ENCODE peak calls at places on chromosomes 7 and 10, in seven cellular contexts. U is neural crest cell, M is HCT116, A is neural progenitor cell, H is bronchial epithelial cell, J is fibroblast of the aortic adventitia, L is ELR. X is an unnamed sample.

GRCh38 chr7:3712841-3713240 is 411.8 kb downstream of the SDK1 start:
- DNase-seq in U (no peak), M (no peak), A (peak; percentile 24), H (no peak), J (no peak), L (no peak), X (no peak)

GRCh38 chr7:112361154-112361553 is 89.1 kb upstream of the IFRD1 start:
- DNase-seq in U (no peak), M (no peak), A (no peak), H (no peak), J (no peak), L (no peak), X (no peak)

GRCh38 chr7:139620676-139621344 is 97.3 kb downstream of the CLEC2L start:
- DNase-seq in U (peak; percentile 36), M (peak; percentile 26), A (peak; percentile 62), H (peak; percentile 41), J (peak; percentile 12), L (peak; percentile 37), X (peak; percentile 82)

GRCh38 chr10:13399752-13400151 is 51.7 kb upstream of the SEPHS1 start:
- DNase-seq in U (no peak), M (no peak), A (no peak), H (no peak), J (no peak), L (no peak), X (no peak)

GRCh38 chr7:953547-954327 is 743 bp downstream of the ADAP1 start:
- DNase-seq in U (no peak), M (no peak), A (peak; percentile 63), H (peak; percentile 19), J (peak; percentile 28), L (peak; percentile 36), X (peak; percentile 78)

GRCh38 chr10:46106410-46107255 is 60.6 kb upstream of the MSMB start:
- DNase-seq in U (peak; percentile 48), M (peak; percentile 21), A (peak; percentile 49), H (peak; percentile 17), J (peak; percentile 15), L (peak; percentile 65), X (peak; percentile 86)

GRCh38 chr7:34357068-34357467 is 300.9 kb upstream of the NPSR1 start:
- DNase-seq in U (no peak), M (no peak), A (no peak), H (peak; percentile 50), J (no peak), L (no peak), X (peak; percentile 37)

GRCh38 chr7:117023325-117023854 is 70.1 kb downstream of the ST7 start:
- DNase-seq in U (no peak), M (no peak), A (no peak), H (no peak), J (no peak), L (no peak), X (no peak)

GRCh38 chr10:1294748-1295147 is 238.6 kb downstream of the WDR37 start:
- DNase-seq in U (no peak), M (no peak), A (no peak), H (no peak), J (no peak), L (no peak), X (no peak)

GRCh38 chr10:132688580-132689420 is 97.1 kb downstream of the NKX6-2 start:
- DNase-seq in U (no peak), M (no peak), A (no peak), H (no peak), J (no peak), L (no peak), X (no peak)

GRCh38 chr10:94085766-94086437 is 92.2 kb downstream of the PLCE1 start:
- DNase-seq in U (no peak), M (no peak), A (no peak), H (no peak), J (no peak), L (no peak), X (no peak)

GRCh38 chr7:140605337-140605736 is 35.3 kb downstream of the DENND2A start:
- DNase-seq in U (no peak), M (no peak), A (peak; percentile 41), H (peak; percentile 14), J (peak; percentile 30), L (peak; percentile 91), X (peak; percentile 67)

GRCh38 chr10:121974019-121974534 is 940 bp downstream of the NSMCE4A start:
- DNase-seq in U (no peak), M (no peak), A (no peak), H (no peak), J (no peak), L (no peak), X (peak; percentile 19)

GRCh38 chr10:79024296-79024695 is 44.5 kb upstream of the ZMIZ1 start:
- DNase-seq in U (no peak), M (no peak), A (no peak), H (no peak), J (no peak), L (no peak), X (no peak)

GRCh38 chr10:125543796-125544195 is 139.2 kb downstream of the TEX36 start:
- DNase-seq in U (no peak), M (no peak), A (no peak), H (no peak), J (no peak), L (no peak), X (no peak)

GRCh38 chr10:33070101-33070500 is 112.1 kb upstream of the ITGB1 start:
- DNase-seq in U (no peak), M (no peak), A (no peak), H (no peak), J (no peak), L (no peak), X (no peak)

GRCh38 chr7:73433924-73434700 is 534 bp downstream of the FZD9 start:
- DNase-seq in U (no peak), M (no peak), A (no peak), H (no peak), J (no peak), L (no peak), X (peak; percentile 86)

GRCh38 chr10:102678842-102679289 is 34.6 kb downstream of the TRIM8 start:
- DNase-seq in U (peak; percentile 84), M (no peak), A (peak; percentile 92), H (peak; percentile 65), J (no peak), L (peak; percentile 71), X (peak; percentile 93)

GRCh38 chr10:28676297-28676967 is 889 bp upstream of the BAMBI start:
- DNase-seq in U (peak; percentile 25), M (no peak), A (peak; percentile 84), H (no peak), J (peak; percentile 14), L (peak; percentile 32), X (peak; percentile 78)

GRCh38 chr7:142571581-142571980 is 177.7 kb upstream of the PRSS1 start:
- DNase-seq in U (no peak), M (no peak), A (no peak), H (no peak), J (no peak), L (no peak), X (no peak)

GRCh38 chr7:71272509-71273214 is 140.7 kb downstream of the GALNT17 start:
- DNase-seq in U (no peak), M (no peak), A (no peak), H (no peak), J (no peak), L (no peak), X (no peak)

X was measured in GM23338.